ENCODE peak calls at places on chromosomes 12 and 14, in four cellular contexts. W is AG10803, A is suprapubic skin, R is endodermal cell. L is an unnamed sample.

GRCh38 chr14:70640938-70641547 is 673 bp upstream of the TTC9 start:
- DNase-seq in W (no peak), A (no peak), R (peak; percentile 75), L (no peak)

GRCh38 chr12:52925717-52926595 is 21.1 kb upstream of the KRT8 start:
- DNase-seq in A (no peak), W (no peak), R (peak; percentile 75), L (no peak)

GRCh38 chr14:23104070-23104590 is 659 bp downstream of the CIROP start:
- DNase-seq in R (no peak), A (no peak), W (no peak), L (no peak)

GRCh38 chr12:48441122-48441521 is 31.2 kb upstream of the ANP32D start:
- DNase-seq in R (no peak), W (no peak), A (no peak), L (no peak)

GRCh38 chr12:57630891-57631433 is 2.0 kb downstream of the B4GALNT1 start:
- DNase-seq in R (peak; percentile 46), A (no peak), W (no peak), L (no peak)

GRCh38 chr12:10243803-10244520 is 31.3 kb downstream of the GABARAPL1 start:
- DNase-seq in A (no peak), W (no peak), R (no peak), L (no peak)

GRCh38 chr14:91078095-91078737 is 17.8 kb upstream of the RPS6KA5 start:
- DNase-seq in R (no peak), W (no peak), A (no peak), L (no peak)

GRCh38 chr14:21985081-21985480 is 311.5 kb upstream of the OR4E1 start:
- DNase-seq in W (no peak), R (no peak), A (no peak), L (no peak)

GRCh38 chr14:34232790-34233189 is 229.2 kb downstream of the SPTSSA start:
- DNase-seq in W (no peak), R (no peak), A (no peak), L (no peak)

GRCh38 chr14:61573748-61574513 is 121.4 kb upstream of the HIF1A start:
- DNase-seq in R (peak; percentile 46), A (no peak), W (peak; percentile 71), L (no peak)

GRCh38 chr12:47964102-47964723 is 817 bp downstream of the TMEM106C start:
- DNase-seq in R (peak; percentile 81), W (no peak), A (no peak), L (peak; percentile 32)

GRCh38 chr14:22657861-22658260 is 13.7 kb upstream of the OR6J1 start:
- DNase-seq in A (no peak), W (peak; percentile 44), R (no peak), L (no peak)

DNA sequence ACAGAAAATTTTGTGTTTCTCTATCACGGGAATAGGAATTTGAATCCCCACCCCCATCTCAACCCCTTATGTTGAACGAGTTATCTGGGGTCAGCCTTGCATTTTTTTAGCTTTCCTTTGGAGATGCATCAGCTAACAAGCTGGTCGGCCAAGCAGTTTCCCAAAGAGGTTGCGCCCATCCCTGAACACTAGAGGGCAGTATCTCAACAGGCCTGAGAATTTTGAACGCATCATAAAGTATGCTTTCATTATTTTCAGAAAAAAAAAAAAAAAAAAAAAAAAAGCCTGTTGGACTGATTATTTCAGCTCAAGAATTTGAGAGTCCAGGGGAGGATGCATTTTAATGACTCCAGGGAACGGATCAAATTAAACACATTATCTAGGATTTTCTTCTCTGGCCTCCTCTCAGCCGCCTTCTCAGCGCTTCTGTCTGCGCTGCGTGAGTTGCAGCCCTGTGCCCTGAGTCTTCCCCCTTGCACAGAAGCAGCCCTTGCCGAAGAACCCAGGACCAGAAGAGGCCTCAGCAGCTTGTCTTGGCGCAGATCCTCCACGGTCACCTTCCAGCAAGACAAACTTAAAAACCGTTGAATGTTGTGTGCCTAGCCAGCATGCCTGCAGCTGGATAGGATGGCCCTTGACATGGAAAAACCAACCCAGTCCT is 76.5 kb upstream of the GZMB start:
- DNase-seq in W (peak; percentile 62), R (peak; percentile 86), A (no peak), L (peak; percentile 79)
- H3K4me3 ChIP-seq in W (peak overlapping the region; percentile 51), R (no peak overlapping the region), A (peak overlapping the region; percentile 26), L (no peak overlapping the region)

DNA sequence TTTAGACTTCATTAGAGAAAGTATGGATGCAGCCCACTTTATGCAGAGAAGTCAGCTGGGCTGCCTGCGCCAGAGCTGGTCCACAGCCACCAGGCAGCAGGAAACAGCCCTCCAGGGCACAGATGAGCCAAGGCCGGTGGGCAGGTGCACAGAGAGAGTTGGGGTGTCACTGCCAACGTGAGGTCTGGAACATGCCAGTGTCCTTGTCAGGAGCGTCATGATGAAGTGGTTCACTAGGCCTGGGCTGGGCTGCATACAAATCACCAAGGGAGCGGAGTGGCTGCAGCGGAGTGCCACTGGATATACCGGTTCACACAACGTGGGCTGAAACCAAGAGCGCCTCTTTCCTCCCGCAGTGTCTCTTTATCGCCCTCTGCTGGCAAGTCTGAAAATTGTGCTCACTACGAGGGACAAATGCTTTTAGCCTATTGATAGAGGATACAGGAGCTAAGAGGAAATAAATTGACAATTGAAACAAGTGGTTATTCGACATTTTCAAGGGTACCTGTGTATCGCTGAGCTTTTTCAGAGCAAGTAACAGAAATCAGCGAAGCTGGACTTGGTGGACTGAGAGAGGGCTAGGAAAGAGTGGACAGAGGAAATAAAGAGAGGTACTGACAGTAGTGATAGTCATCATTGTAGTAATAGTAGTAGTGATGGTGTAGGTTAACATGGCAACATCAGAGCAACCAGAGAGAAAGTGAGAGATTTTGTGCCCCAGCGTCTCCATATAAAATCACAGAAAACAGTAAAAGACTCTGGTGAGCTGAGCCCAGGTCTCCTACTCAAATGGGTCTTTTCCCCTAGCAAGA is 52.0 kb upstream of the ITPR2 start:
- DNase-seq in A (peak; percentile 89), W (peak; percentile 68), R (peak; percentile 96), L (peak; percentile 89)
- H3K4me3 ChIP-seq in A (no peak overlapping the region), W (no peak overlapping the region), R (no peak overlapping the region), L (no peak overlapping the region)

GRCh38 chr12:15689751-15690191 is 99.4 kb downstream of the EPS8 start:
- DNase-seq in W (no peak), A (no peak), R (no peak), L (no peak)

GRCh38 chr12:15687583-15687982 is 101.6 kb downstream of the EPS8 start:
- DNase-seq in W (no peak), A (no peak), R (no peak), L (no peak)

GRCh38 chr12:15690320-15690719 is 98.9 kb downstream of the EPS8 start:
- DNase-seq in W (no peak), A (no peak), R (no peak), L (no peak)

GRCh38 chr12:15688838-15689237 is 100.3 kb downstream of the EPS8 start:
- DNase-seq in A (no peak), W (no peak), R (peak; percentile 68), L (no peak)

DNA sequence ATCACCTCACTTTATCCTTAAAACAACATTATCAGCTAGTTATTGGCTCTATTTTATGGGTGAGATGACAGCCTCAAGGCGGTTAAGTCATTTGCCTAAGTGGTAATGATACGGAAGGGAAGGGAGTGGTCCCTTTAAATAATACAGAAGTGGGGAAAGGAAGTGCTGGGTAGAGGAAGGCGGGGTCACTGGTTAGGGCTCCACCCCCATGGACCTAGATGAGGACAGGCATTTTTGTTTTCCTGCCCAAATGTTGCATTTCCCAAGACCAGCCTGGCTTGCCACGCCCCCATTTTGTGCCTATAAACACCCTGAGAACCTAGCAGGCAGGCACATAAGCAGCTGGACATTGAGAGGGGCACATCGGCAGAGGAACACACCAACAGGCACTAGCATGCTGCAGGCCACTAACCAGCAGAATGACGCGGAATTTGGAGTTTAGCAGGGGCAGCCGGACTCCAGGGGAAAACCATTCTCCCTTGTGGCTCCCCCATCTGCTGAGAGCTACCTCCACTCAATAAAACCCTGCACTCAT is 100.9 kb downstream of the EPS8 start:
- DNase-seq in A (peak; percentile 74), R (peak; percentile 67), W (no peak), L (no peak)
- H3K4me3 ChIP-seq in A (peak overlapping the region; percentile 21), R (no peak overlapping the region), W (no peak overlapping the region), L (no peak overlapping the region)

DNA sequence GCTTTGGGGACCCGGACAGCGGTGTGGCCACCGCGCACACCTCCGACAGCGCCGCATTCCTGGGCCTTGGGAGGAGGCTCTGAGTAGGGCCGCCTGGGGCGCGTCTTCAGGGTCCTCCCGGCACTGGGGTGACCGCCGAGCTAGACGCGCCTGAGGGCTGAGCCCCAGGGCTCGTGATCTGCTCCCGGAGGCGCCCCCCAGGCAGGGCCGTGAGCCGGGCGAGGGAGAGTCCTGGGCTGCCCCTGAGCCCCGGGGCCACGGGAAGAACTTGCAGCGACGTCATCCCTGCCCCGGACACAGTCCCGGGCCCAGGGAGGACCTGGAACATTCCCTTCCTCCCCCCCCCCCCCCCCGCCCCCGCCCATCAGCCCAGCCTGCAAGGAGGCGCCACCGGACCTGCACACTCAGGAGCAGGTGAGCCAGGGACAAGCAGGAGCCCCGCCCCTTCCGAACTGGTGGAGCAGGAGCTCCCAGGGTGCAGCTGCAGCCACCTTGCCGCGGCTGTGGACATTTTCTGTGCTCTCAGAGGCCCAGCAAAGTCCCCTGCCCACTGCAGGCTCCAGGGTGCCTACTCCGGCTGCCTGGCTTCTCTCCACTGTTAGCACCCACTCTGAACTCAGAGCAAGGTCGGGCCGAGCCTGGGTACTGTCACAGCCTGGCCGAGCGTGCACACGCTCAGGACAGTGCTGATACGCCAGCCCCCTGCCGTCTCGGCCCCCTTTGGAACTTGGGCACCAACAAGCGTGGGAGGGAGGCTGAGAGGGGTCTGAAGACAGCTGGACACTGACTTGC is 50.7 kb downstream of the A2M start:
- DNase-seq in W (peak; percentile 39), R (peak; percentile 99), A (peak; percentile 81), L (no peak)
- H3K4me3 ChIP-seq in W (peak overlapping the region; percentile 64), R (peak overlapping the region; percentile 81), A (peak overlapping the region; percentile 88), L (peak overlapping the region; percentile 66)

GRCh38 chr14:104692261-104692938 is 3.0 kb downstream of the INF2 start:
- DNase-seq in A (no peak), W (no peak), R (no peak), L (no peak)

GRCh38 chr14:104690266-104690711 is 871 bp downstream of the INF2 start:
- DNase-seq in R (no peak), A (no peak), W (no peak), L (no peak)

GRCh38 chr14:104691546-104692260 is 2.3 kb downstream of the INF2 start:
- DNase-seq in W (no peak), A (no peak), R (no peak), L (no peak)

GRCh38 chr14:104689620-104690265 is 325 bp downstream of the INF2 start:
- DNase-seq in A (no peak), W (no peak), R (no peak), L (no peak)

GRCh38 chr14:104690861-104691455 is 1.5 kb downstream of the INF2 start:
- DNase-seq in R (no peak), W (no peak), A (no peak), L (no peak)
- H3K4me3 ChIP-seq in R (peak overlapping the region; percentile 90), W (peak overlapping the region; percentile 82), A (peak overlapping the region; percentile 98), L (peak overlapping the region; percentile 98)

DNA sequence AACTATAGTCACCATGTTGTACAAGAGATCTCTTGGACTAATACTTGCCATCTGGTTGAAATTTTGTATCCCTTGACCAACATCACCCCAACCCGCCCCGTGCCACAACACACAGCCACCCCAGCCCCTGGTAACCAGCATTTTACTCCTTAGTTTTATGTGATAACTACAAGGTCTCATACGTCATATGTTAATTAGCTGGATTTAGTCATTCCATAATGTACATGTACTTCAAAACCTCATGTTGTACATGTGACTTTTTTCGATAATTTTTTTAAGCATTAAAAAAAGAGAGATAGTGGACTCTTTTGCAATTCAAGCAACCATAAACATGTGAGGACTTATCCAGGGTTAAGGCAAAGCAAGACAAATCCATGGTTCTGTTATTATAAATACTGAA is 773.4 kb upstream of the NOVA1 start:
- DNase-seq in R (no peak), A (no peak), W (no peak), L (no peak)
- H3K4me3 ChIP-seq in R (no peak overlapping the region), A (no peak overlapping the region), W (no peak overlapping the region), L (no peak overlapping the region)